ENCODE peak calls at places on chromosomes 6 and 20, in six cellular contexts. D is thoracic aorta; E is pancreas; U is IMR-90; Z is gastrocnemius medialis; L is effector memory CD4-positive, alpha-beta T cell. K is an unnamed sample. For H3K9me3, the result is how much of the 10 kb centered on the place peaks cover.

GRCh38 chr6:128208078-128208477 is 307.2 kb upstream of the THEMIS start:
- DNase-seq in D (no peak), E (no peak), U (peak), Z (no peak), L (no peak), K (no peak)

GRCh38 chr6:24766685-24767462 is 7.9 kb upstream of the GMNN start:
- DNase-seq in D (no peak), E (no peak), U (peak), Z (no peak), L (no peak), K (no peak)

GRCh38 chr6:29483735-29484134 is 4.0 kb downstream of the MAS1L start:
- DNase-seq in D (no peak), E (no peak), U (no peak), Z (no peak), L (no peak), K (no peak)

GRCh38 chr20:62900052-62900691 is 26.1 kb downstream of the DIDO1 start:
- DNase-seq in D (no peak), E (peak), U (peak), Z (peak), L (peak), K (peak)

GRCh38 chr6:128118401-128118800 is 217.5 kb upstream of the THEMIS start:
- DNase-seq in D (no peak), E (no peak), U (peak), Z (no peak), L (no peak), K (no peak)

GRCh38 chr6:4459032-4459431 is 317.2 kb upstream of the CDYL start:
- DNase-seq in D (no peak), E (no peak), U (peak), Z (no peak), L (no peak), K (no peak)

GRCh38 chr6:105879902-105880547 is 206.1 kb upstream of the PRDM1 start:
- DNase-seq in D (no peak), E (peak), U (no peak), Z (no peak), L (no peak), K (no peak)

GRCh38 chr20:12914804-12915203 is 94.0 kb upstream of the SPTLC3 start:
- DNase-seq in D (no peak), E (no peak), U (no peak), Z (no peak), L (no peak), K (no peak)

GRCh38 chr6:112036088-112036637 is 17.7 kb upstream of the CCN6 start:
- DNase-seq in D (no peak), E (no peak), U (no peak), Z (no peak), L (no peak), K (no peak)

GRCh38 chr6:46491201-46491788 is at the start of gene RCAN2:
- DNase-seq in D (peak), E (peak), U (peak), Z (peak), L (no peak), K (peak)

GRCh38 chr6:158517581-158517980 is 42.3 kb upstream of the TMEM181 start:
- DNase-seq in D (no peak), E (no peak), U (no peak), Z (no peak), L (no peak), K (no peak)

DNA sequence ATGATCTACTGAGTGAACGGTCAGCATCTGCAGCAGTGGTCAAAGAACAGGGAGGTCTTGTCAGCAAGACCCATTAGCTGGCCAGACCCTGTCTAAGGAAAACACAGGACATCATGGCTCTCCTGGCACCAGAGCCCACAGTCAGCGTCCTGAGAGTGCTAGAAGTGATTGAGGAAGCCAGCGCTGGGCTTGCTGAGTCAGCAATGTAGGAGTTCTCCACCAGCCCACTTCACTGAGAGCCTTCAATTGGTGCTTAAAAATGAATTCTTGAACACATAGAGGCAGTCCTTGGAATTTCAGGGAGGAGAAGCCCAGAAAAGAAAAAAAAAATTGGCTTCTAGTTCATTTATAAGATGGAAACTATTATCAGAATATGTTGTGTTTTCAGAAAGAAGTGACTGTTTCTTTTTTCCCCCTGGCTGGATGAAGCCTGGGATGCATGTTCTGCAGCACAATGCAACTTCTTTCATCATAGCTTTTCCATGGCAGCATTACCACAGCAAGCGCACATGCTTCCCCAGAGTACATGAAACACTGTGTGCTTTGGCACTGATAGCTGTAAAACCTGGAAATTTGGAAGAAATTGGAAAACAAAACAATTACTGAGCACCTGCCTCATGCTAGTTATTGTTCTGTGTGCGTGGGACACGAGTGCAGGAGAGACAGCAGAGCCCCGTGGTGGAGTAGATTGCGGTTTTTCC is 899.9 kb downstream of the C6orf118 start:
- DNase-seq in D (no peak), E (no peak), U (no peak), Z (no peak), L (no peak), K (no peak)
- H3K9me3 ChIP-seq in D (under half), E (under half), U (under half), Z (under half), L (under half), K (under half)

GRCh38 chr6:166487148-166487547 is 99.3 kb downstream of the RAMACL start:
- DNase-seq in D (no peak), E (no peak), U (no peak), Z (peak), L (no peak), K (no peak)

GRCh38 chr6:166490671-166491500 is 95.6 kb downstream of the RAMACL start:
- DNase-seq in D (no peak), E (no peak), U (peak), Z (peak), L (no peak), K (no peak)

GRCh38 chr6:166488081-166488685 is 98.3 kb downstream of the RAMACL start:
- DNase-seq in D (no peak), E (no peak), U (peak), Z (peak), L (peak), K (peak)

GRCh38 chr6:166489301-166490155 is 97.0 kb downstream of the RAMACL start:
- DNase-seq in D (no peak), E (no peak), U (no peak), Z (peak), L (no peak), K (no peak)

DNA sequence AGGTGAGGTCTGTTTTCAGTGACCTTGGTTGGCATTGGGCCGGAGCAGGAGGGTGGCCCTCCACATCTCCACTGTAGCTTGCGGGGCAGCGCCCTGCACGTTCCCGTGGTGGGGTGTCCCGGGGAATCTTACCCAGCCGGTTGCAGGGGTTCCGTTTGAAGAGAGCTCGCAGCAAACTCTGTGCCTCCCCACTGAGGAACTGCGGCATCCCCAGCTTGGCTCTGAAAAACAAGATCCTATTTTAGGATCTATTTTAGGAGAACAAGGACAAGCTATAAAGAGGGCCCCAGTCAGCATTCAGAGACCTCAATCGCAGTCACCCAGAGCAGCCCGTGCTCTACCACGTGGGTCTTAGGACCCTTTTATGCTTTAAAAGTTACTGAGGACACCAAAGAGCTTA is 97.8 kb downstream of the RAMACL start:
- DNase-seq in D (no peak), E (no peak), U (no peak), Z (peak), L (no peak), K (no peak)
- H3K9me3 ChIP-seq in D (under half), E (under half), U (under half), Z (under half), L (under half), K (under half)

GRCh38 chr6:124677874-124678273 is 284.4 kb upstream of the RNF217 start:
- DNase-seq in D (no peak), E (no peak), U (no peak), Z (no peak), L (no peak), K (no peak)

GRCh38 chr6:124679392-124679791 is 282.8 kb upstream of the RNF217 start:
- DNase-seq in D (no peak), E (no peak), U (peak), Z (no peak), L (no peak), K (no peak)

GRCh38 chr6:124674042-124674441 is 288.2 kb upstream of the RNF217 start:
- DNase-seq in D (no peak), E (no peak), U (no peak), Z (no peak), L (no peak), K (no peak)

GRCh38 chr6:124670801-124671200 is 291.4 kb upstream of the RNF217 start:
- DNase-seq in D (no peak), E (no peak), U (no peak), Z (no peak), L (no peak), K (no peak)

GRCh38 chr6:124676033-124676432 is 286.2 kb upstream of the RNF217 start:
- DNase-seq in D (no peak), E (no peak), U (peak), Z (no peak), L (no peak), K (no peak)
- H3K9me3 ChIP-seq in D (under half), E (under half), U (under half), Z (under half), L (under half), K (under half)

DNA sequence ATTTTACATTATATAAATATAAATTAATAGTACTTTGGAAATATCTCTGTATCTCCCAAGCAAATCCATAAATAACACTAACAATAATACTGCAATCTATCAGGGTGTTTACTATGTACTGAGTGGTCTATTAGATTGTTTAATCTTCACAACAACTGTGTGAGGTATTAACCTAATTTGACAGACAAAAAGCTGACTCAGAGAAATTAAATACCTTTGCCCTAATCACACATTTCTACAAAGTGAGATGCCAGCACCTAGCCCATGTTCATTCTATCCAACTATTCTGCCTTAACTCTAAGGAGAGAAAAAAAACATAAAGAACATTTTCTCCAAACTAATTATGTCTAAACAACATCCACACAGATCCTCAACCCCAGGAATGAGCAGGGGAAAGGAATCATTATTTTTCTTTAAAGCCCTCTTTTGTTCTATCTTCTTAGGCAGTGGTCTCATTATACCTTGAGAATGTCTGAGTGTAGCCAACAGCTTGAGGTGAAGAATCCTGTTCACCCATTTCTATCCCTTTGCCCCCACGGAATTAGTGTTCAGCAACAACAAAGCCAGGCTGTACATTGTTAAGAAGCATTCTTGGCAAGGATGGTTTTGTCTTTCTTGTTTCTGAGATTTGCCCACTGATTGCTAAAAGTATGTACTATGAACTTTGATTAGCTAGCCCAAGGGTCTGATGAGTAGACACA is 42.7 kb downstream of the PRL start:
- DNase-seq in D (no peak), E (no peak), U (no peak), Z (no peak), L (no peak), K (no peak)
- H3K9me3 ChIP-seq in D (under half), E (under half), U (under half), Z (under half), L (under half), K (under half)

GRCh38 chr6:119921491-119922010 is 572.0 kb upstream of the MAN1A1 start:
- DNase-seq in D (no peak), E (no peak), U (no peak), Z (no peak), L (no peak), K (no peak)

GRCh38 chr6:119917186-119917585 is 567.6 kb upstream of the MAN1A1 start:
- DNase-seq in D (no peak), E (no peak), U (no peak), Z (no peak), L (no peak), K (no peak)

GRCh38 chr6:119922814-119923213 is 573.3 kb upstream of the MAN1A1 start:
- DNase-seq in D (no peak), E (no peak), U (no peak), Z (no peak), L (no peak), K (no peak)
- H3K9me3 ChIP-seq in D (under half), E (under half), U (under half), Z (under half), L (under half), K (under half)

GRCh38 chr20:44536139-44536538 is 14.3 kb upstream of the SERINC3 start:
- DNase-seq in D (no peak), E (no peak), U (no peak), Z (no peak), L (no peak), K (no peak)

GRCh38 chr20:44532981-44533331 is 11.1 kb upstream of the SERINC3 start:
- DNase-seq in D (no peak), E (no peak), U (peak), Z (no peak), L (no peak), K (no peak)

GRCh38 chr20:44533928-44534327 is 12.1 kb upstream of the SERINC3 start:
- DNase-seq in D (no peak), E (no peak), U (no peak), Z (no peak), L (no peak), K (no peak)

GRCh38 chr20:44528309-44528708 is 6.4 kb upstream of the SERINC3 start:
- DNase-seq in D (no peak), E (no peak), U (no peak), Z (no peak), L (no peak), K (no peak)

GRCh38 chr20:44532248-44532980 is 10.5 kb upstream of the SERINC3 start:
- DNase-seq in D (no peak), E (no peak), U (no peak), Z (no peak), L (no peak), K (no peak)
- H3K9me3 ChIP-seq in D (under half), E (under half), U (under half), Z (under half), L (under half), K (under half)

GRCh38 chr6:107399927-107400326 is 59.4 kb downstream of the PDSS2 start:
- DNase-seq in D (no peak), E (no peak), U (no peak), Z (no peak), L (no peak), K (no peak)

GRCh38 chr6:107405002-107405401 is 54.4 kb downstream of the PDSS2 start:
- DNase-seq in D (no peak), E (no peak), U (no peak), Z (no peak), L (no peak), K (no peak)

GRCh38 chr6:107400748-107401147 is 58.6 kb downstream of the PDSS2 start:
- DNase-seq in D (no peak), E (no peak), U (no peak), Z (no peak), L (no peak), K (no peak)

GRCh38 chr6:107401573-107401972 is 57.8 kb downstream of the PDSS2 start:
- DNase-seq in D (no peak), E (no peak), U (no peak), Z (no peak), L (no peak), K (no peak)

DNA sequence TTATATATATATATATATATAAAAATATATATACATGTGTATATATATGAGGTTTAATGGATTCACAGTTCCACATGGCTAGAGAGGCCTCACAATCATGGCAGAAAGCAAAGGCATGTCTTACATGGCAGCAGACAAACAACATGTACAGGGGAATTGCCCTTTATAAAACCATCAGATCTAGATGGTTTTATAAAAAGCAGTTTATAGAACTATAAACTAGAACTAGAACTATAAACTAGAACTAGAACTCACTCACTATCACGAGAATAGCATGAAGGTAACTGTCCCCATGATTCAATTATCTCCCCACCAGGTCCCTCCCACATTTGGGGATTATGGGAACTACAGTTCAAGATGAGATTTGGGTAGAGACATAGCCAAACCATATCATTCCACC is 56.8 kb downstream of the PDSS2 start:
- DNase-seq in D (no peak), E (no peak), U (no peak), Z (no peak), L (no peak), K (no peak)
- H3K9me3 ChIP-seq in D (under half), E (under half), U (under half), Z (under half), L (under half), K (under half)

DNA sequence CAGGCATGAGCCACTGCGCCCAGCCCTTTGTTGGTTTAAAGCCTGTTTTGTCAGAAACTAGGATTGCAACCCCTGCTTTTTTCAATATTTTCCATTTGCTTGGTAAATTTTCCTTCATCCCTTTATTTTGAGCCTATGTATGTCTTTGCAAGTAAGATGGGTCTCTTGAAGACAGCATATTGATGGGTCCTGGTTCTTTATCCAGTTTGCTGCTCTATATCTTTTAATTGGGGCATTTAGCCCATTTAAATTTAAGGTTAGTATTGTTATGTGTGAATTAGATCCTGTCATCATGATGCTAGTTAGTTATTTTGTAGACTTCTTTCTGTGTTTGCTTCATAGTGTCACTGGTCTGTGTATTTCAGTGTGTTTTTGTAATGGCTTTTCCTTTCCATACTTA is 46.8 kb downstream of the ZC2HC1B start:
- DNase-seq in D (no peak), E (no peak), U (no peak), Z (no peak), L (no peak), K (no peak)
- H3K9me3 ChIP-seq in D (under half), E (under half), U (under half), Z (under half), L (under half), K (under half)

K was measured in T-helper 17 cell.